ENCODE peak calls at places on chromosomes 7 and 10, in eight cellular contexts. I is CD4-positive, alpha-beta T cell; G is GM23338; B is endothelial cell; P is bronchial epithelial cell; R is psoas muscle; T is uterus; V is IMR-90. Z is an unnamed sample.

GRCh38 chr10:62011558-62011957 is 110.1 kb downstream of the ARID5B start:
- DNase-seq in G (no peak), P (peak; percentile 23), I (no peak), T (no peak), V (no peak), R (no peak), B (no peak), Z (no peak)

GRCh38 chr7:144812379-144813283 is 23.2 kb downstream of the TPK1 start:
- DNase-seq in B (no peak), R (no peak), T (no peak), P (no peak), I (no peak), G (no peak), V (no peak), Z (no peak)

GRCh38 chr7:85749715-85750453 is 563.0 kb upstream of the SEMA3D start:
- DNase-seq in V (no peak), G (peak; percentile 50), P (no peak), T (no peak), I (no peak), B (no peak), R (no peak), Z (no peak)

GRCh38 chr7:147569514-147569913 is 1021.1 kb upstream of the C7orf33 start:
- DNase-seq in I (no peak), P (peak; percentile 66), T (no peak), V (no peak), B (no peak), R (no peak), G (no peak), Z (no peak)

GRCh38 chr10:88755753-88756152 is 4.1 kb upstream of the LIPN start:
- DNase-seq in V (no peak), P (no peak), B (no peak), R (no peak), I (no peak), G (no peak), T (no peak), Z (no peak)

GRCh38 chr7:141436676-141437075 is 114.5 kb upstream of the AGK start:
- DNase-seq in R (no peak), T (no peak), G (no peak), I (no peak), P (no peak), V (no peak), B (no peak), Z (no peak)

GRCh38 chr7:41695661-41696322 is 7.1 kb downstream of the INHBA start:
- DNase-seq in G (no peak), R (no peak), T (no peak), I (no peak), P (no peak), B (no peak), V (peak; percentile 87), Z (no peak)

GRCh38 chr7:99606531-99606930 is 8.5 kb downstream of the TMEM225B start:
- DNase-seq in R (no peak), P (no peak), V (no peak), G (no peak), I (no peak), T (no peak), B (no peak), Z (no peak)

GRCh38 chr7:1059200-1060091 is 15.1 kb downstream of the GPR146 start:
- DNase-seq in T (no peak), B (peak; percentile 62), P (peak; percentile 71), R (no peak), I (no peak), V (no peak), G (peak; percentile 94), Z (no peak)

GRCh38 chr7:27367930-27368549 is 125.4 kb downstream of the EVX1 start:
- DNase-seq in V (no peak), B (no peak), R (no peak), G (no peak), I (no peak), T (no peak), P (no peak), Z (no peak)

GRCh38 chr10:123807444-123808035 is 84.1 kb downstream of the CPXM2 start:
- DNase-seq in G (no peak), P (peak; percentile 54), R (no peak), B (no peak), T (no peak), V (no peak), I (no peak), Z (no peak)

GRCh38 chr10:11165591-11166543 is 148.2 kb downstream of the CELF2 start:
- DNase-seq in P (no peak), I (peak; percentile 63), B (peak; percentile 53), G (peak; percentile 85), V (no peak), T (peak; percentile 67), R (peak; percentile 62), Z (no peak)

GRCh38 chr10:91120348-91120747 is 100.1 kb upstream of the PCGF5 start:
- DNase-seq in R (no peak), T (no peak), B (no peak), G (no peak), I (no peak), P (no peak), V (no peak), Z (no peak)

GRCh38 chr10:91117496-91117895 is 103.0 kb upstream of the PCGF5 start:
- DNase-seq in B (no peak), V (no peak), I (no peak), T (no peak), G (no peak), R (no peak), P (no peak), Z (no peak)

GRCh38 chr10:91111060-91111459 is 109.4 kb upstream of the PCGF5 start:
- DNase-seq in P (no peak), G (no peak), T (no peak), R (no peak), V (no peak), I (no peak), B (no peak), Z (no peak)

DNA sequence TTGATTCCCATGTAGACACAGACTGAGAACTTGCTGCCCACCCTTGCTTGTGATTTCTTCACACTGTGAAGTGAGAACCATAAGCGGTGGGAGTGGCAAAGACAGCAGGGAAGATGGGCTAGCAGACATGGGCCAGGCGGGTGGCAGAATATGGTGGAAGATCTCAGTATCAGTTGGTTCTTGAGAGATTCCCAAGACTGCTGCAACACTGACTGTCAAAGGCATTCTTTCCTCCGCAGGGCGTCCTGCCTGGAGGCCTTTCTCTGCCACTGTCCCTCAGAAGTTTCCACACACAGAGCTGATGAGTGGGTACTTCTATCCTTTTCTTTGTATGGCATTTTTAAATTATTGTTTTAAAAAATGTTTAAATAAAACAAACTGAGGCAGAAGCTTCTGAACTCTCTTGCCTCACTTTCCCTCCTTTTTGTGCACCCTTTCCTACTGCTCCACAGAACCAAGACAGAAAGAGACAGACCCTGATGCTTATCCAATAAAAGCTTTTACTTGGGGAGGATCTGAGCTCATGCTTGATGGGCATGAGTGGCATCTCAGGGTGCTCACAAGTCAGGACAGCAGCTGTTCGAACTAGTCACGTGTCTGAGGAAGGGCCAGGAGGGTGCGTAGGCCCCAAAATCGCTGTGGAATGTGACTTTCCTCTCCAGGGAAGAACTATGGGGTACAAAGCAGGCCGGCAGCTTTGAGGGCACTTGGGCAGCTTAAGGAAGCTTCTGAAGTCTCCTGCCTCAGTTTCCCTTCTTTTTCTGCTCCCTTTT is 104.7 kb upstream of the PCGF5 start:
- DNase-seq in R (no peak), T (no peak), G (no peak), I (no peak), B (no peak), V (no peak), P (no peak), Z (no peak)
- TF ChIP-seq CTCF in R (no peak), T (no peak), G (no peak), I (no peak), B (no peak), V (no peak), P (no peak), Z (no peak)

GRCh38 chr7:55690-56248 is 136.6 kb upstream of the FAM20C start:
- DNase-seq in T (no peak), I (no peak), P (no peak), R (no peak), V (no peak), B (no peak), G (peak; percentile 47), Z (no peak)
- TF ChIP-seq CTCF in T (no peak), I (no peak), P (no peak), R (no peak), V (no peak), B (no peak), G (peak; percentile 32), Z (no peak)

GRCh38 chr7:70338061-70338460 is 739.8 kb downstream of the AUTS2 start:
- DNase-seq in I (no peak), G (no peak), T (no peak), P (no peak), V (no peak), R (no peak), B (no peak), Z (no peak)
- TF ChIP-seq CTCF in I (no peak), G (no peak), T (no peak), P (no peak), V (no peak), R (no peak), B (no peak), Z (no peak)

GRCh38 chr7:80783688-80784327 is 135.0 kb downstream of the SEMA3C start:
- DNase-seq in R (no peak), G (no peak), I (no peak), V (peak; percentile 65), B (no peak), T (no peak), P (no peak), Z (no peak)
- TF ChIP-seq CTCF in R (no peak), G (no peak), I (no peak), V (no peak), B (no peak), T (no peak), P (no peak), Z (no peak)

GRCh38 chr10:60719721-60720120 is 58.6 kb upstream of the CDK1 start:
- DNase-seq in V (no peak), I (no peak), G (no peak), R (no peak), T (no peak), B (no peak), P (no peak), Z (no peak)
- TF ChIP-seq CTCF in V (no peak), I (no peak), G (no peak), R (no peak), T (no peak), B (no peak), P (no peak), Z (no peak)

GRCh38 chr10:129958118-129958685 is 5.9 kb downstream of the EBF3 start:
- DNase-seq in P (no peak), B (no peak), I (no peak), G (peak; percentile 38), V (no peak), R (no peak), T (no peak), Z (no peak)
- TF ChIP-seq CTCF in P (no peak), B (no peak), I (no peak), G (peak; percentile 32), V (no peak), R (peak; percentile 57), T (no peak), Z (no peak)

Z was measured in activated B cell treated with CpG ODN at 0.5 μM for 24 hours.